ENCODE peak calls at places on chromosomes 4 and X, in eight cellular contexts. T is upper lobe of left lung, I is right lobe of liver, P is prostate gland, B is uterus, Q is lower leg skin, K is A549, N is NB4. W is an unnamed sample.
A peak's percentile ranks its signal among the peaks of the same experiment; 100 is the strongest.

GRCh38 chrX:85698921-85699320 is 319.5 kb upstream of the POF1B start:
- DNase-seq in T (no peak), I (no peak), P (no peak), B (no peak), Q (no peak), K (no peak), N (no peak), W (no peak)

GRCh38 chr4:53924333-53925049 is 139.9 kb downstream of the CHIC2 start:
- DNase-seq in T (no peak), I (no peak), P (no peak), B (no peak), Q (no peak), K (no peak), N (no peak), W (no peak)

GRCh38 chr4:3411676-3412075 is 30.1 kb upstream of the HGFAC start:
- DNase-seq in T (no peak), I (peak; percentile 39), P (no peak), B (no peak), Q (no peak), K (no peak), N (no peak), W (no peak)

GRCh38 chrX:39948564-39948963 is 149.2 kb downstream of the BCOR start:
- DNase-seq in T (no peak), I (no peak), P (no peak), B (no peak), Q (no peak), K (no peak), N (peak; percentile 60), W (no peak)

GRCh38 chrX:129689881-129690280 is 35.1 kb upstream of the APLN start:
- DNase-seq in T (no peak), I (no peak), P (no peak), B (no peak), Q (no peak), K (no peak), N (no peak), W (no peak)

GRCh38 chrX:64186974-64187761 is 18.3 kb downstream of the AMER1 start:
- DNase-seq in T (no peak), I (no peak), P (no peak), B (no peak), Q (no peak), K (no peak), N (no peak), W (no peak)

GRCh38 chrX:50978920-50979660 is 68.6 kb downstream of the BMP15 start:
- DNase-seq in T (no peak), I (no peak), P (no peak), B (no peak), Q (no peak), K (no peak), N (no peak), W (no peak)

GRCh38 chr4:157978680-157979361 is 194.0 kb downstream of the GASK1B start:
- DNase-seq in T (no peak), I (peak; percentile 49), P (peak; percentile 29), B (peak; percentile 78), Q (peak; percentile 27), K (peak; percentile 59), N (peak; percentile 58), W (peak; percentile 68)

GRCh38 chrX:140034916-140035315 is 69.6 kb upstream of the CXorf66 start:
- DNase-seq in T (no peak), I (no peak), P (no peak), B (no peak), Q (no peak), K (peak; percentile 6), N (peak; percentile 4), W (peak; percentile 1)

GRCh38 chr4:107950746-107951540 is 19.6 kb downstream of the CYP2U1 start:
- DNase-seq in T (no peak), I (no peak), P (no peak), B (no peak), Q (no peak), K (no peak), N (no peak), W (no peak)

GRCh38 chr4:94714761-94715160 is 43.0 kb upstream of the BMPR1B start:
- DNase-seq in T (no peak), I (no peak), P (no peak), B (peak; percentile 20), Q (no peak), K (no peak), N (no peak), W (no peak)

GRCh38 chrX:20913760-20914159 is 460.5 kb upstream of the CNKSR2 start:
- DNase-seq in T (no peak), I (no peak), P (no peak), B (no peak), Q (no peak), K (no peak), N (peak; percentile 6), W (no peak)

GRCh38 chr4:188139141-188139540 is at the start of gene TRIML1:
- DNase-seq in T (no peak), I (no peak), P (no peak), B (no peak), Q (no peak), K (no peak), N (no peak), W (no peak)

GRCh38 chr4:93475730-93476129 is 352.8 kb upstream of the ATOH1 start:
- DNase-seq in T (no peak), I (no peak), P (no peak), B (no peak), Q (no peak), K (peak; percentile 1), N (no peak), W (no peak)

GRCh38 chr4:93480452-93480851 is 348.1 kb upstream of the ATOH1 start:
- DNase-seq in T (no peak), I (no peak), P (no peak), B (no peak), Q (no peak), K (no peak), N (no peak), W (no peak)

GRCh38 chr4:93478805-93479204 is 349.7 kb upstream of the ATOH1 start:
- DNase-seq in T (no peak), I (no peak), P (no peak), B (no peak), Q (no peak), K (no peak), N (no peak), W (no peak)
- TF ChIP-seq POLR2A in T (no peak), I (no peak), P (no peak), B (no peak), Q (no peak), K (no peak), N (no peak), W (no peak)

DNA sequence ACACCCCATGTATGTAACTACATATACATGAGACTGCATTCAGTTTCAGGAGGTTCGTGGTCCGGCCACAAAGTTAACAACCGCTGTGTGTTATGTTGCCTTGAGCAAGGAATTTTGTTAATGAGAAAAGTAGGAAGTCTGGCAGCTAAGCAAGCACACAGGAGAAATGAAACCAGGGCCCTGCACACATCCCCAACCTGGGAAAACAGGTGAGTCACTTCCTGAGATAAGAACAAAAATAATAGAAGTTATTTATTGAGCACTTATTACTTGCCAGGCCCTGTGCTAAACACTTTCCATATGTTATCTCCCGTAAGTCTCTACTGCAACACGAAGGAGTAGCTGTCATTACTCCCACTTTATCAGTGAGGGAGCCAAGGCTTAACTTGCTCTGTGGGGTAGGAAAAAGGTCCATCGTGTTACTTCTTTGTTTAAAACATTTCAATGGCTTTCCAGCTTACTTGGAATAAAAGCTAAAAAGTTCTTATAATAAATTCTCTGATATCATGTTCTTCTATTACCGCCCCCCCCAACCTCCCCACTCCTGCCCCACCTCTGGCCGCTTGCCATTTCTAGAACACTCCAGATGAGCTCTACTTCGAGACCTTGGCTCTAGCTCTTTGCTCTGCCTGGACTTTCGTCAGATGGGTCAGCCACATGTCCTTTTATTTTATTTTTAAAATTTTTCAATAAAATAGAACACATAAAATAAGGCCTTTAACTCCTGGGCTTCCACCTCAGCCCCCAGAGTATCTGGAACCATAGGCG is 36.2 kb upstream of the PLAC8 start:
- DNase-seq in T (no peak), I (no peak), P (no peak), B (peak; percentile 32), Q (no peak), K (no peak), N (no peak), W (no peak)
- TF ChIP-seq POLR2A in T (no peak), I (no peak), P (no peak), B (no peak), Q (no peak), K (no peak), N (no peak), W (no peak)

GRCh38 chrX:11758400-11759171 is 549 bp downstream of the MSL3 start:
- DNase-seq in T (peak; percentile 87), I (peak; percentile 89), P (peak; percentile 71), B (peak; percentile 85), Q (peak; percentile 71), K (peak; percentile 89), N (peak; percentile 83), W (peak; percentile 91)

GRCh38 chrX:11757729-11758399 is at the start of gene MSL3:
- DNase-seq in T (peak; percentile 54), I (peak; percentile 69), P (peak; percentile 33), B (no peak), Q (no peak), K (peak; percentile 58), N (peak; percentile 67), W (peak; percentile 87)

GRCh38 chrX:11759461-11760311 is 1.6 kb downstream of the MSL3 start:
- DNase-seq in T (peak; percentile 93), I (peak; percentile 86), P (peak; percentile 86), B (peak; percentile 89), Q (peak; percentile 86), K (peak; percentile 92), N (peak; percentile 88), W (peak; percentile 88)

GRCh38 chrX:11757397-11757728 is 674 bp upstream of the MSL3 start:
- DNase-seq in T (no peak), I (no peak), P (no peak), B (peak; percentile 47), Q (no peak), K (no peak), N (no peak), W (no peak)

DNA sequence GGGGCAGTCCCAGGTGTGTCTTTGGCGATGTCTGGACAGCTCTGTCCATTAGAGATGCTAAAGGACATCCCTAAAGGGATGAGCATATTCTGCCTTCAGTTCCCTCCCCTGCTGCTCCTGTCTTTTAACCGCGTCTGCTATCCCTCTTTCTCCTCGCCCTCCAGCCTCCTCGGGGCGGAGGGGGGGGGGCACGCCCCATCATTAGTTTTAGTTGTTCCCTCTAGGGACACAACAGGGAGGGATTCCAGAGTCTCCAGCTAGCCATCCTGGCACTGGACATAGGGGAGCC is 1.1 kb downstream of the MSL3 start:
- DNase-seq in T (no peak), I (no peak), P (no peak), B (no peak), Q (no peak), K (no peak), N (no peak), W (no peak)
- TF ChIP-seq POLR2A in T (no peak), I (no peak), P (no peak), B (no peak), Q (no peak), K (peak; percentile 19), N (no peak), W (no peak)

DNA sequence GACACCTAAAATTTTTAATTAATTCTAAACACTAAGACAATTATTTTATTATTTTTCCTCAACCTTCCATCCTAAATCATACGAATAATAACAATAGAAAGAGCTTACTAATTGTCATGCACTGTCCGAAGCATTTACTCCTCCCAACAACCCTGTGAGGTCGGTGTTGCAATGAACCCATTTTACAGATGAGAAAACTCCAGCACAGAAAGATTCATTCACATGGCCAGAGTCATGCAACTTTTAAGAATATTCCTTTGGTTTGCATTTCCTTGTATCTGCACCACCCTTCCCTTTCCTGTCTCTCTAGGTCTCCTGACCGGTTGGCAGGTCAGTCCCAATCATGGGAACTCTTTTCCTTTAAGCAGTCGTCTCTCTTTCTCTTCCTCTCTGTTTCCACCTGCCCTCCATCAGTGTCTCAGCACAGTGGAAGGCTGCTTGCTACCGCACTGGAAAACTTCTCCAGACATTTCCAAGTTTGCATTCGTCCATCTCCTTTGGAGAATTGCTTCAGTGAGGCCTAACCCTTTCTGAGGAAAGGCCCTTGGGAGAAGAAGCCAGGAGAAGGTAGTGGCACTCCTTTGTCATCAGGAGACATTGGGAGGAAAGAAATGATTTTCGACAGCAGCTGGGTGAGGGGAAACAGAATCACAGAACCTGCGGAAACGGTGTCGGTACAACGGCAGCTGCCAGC is 1.9 kb upstream of the TMSB4X start:
- DNase-seq in T (no peak), I (no peak), P (no peak), B (no peak), Q (no peak), K (no peak), N (no peak), W (no peak)
- TF ChIP-seq POLR2A in T (no peak), I (no peak), P (no peak), B (no peak), Q (no peak), K (no peak), N (no peak), W (no peak)